ENCODE peak calls at places on chromosomes 12 and 14, in four cellular contexts. W is COR-L47, Q is RWPE1, S is amniotic stem cell. A is an unnamed sample.

GRCh38 chr14:21846227-21846885 is 172.7 kb upstream of the OR4E1 start:
- DNase-seq in W (peak), Q (peak), S (no peak), A (peak)

GRCh38 chr12:102950107-102950949 is 7.1 kb upstream of the ASCL1 start:
- DNase-seq in W (peak), Q (no peak), S (no peak), A (no peak)

GRCh38 chr14:96092936-96093335 is 53.8 kb downstream of the C14orf132 start:
- DNase-seq in W (no peak), Q (no peak), S (no peak), A (no peak)

GRCh38 chr12:120988658-120989057 is 10.3 kb downstream of the HNF1A start:
- DNase-seq in W (no peak), Q (no peak), S (no peak), A (no peak)

GRCh38 chr12:32115404-32116104 is 8.9 kb downstream of the BICD1 start:
- DNase-seq in W (peak), Q (peak), S (peak), A (no peak)

GRCh38 chr12:96445743-96446655 is 43.4 kb upstream of the CFAP54 start:
- DNase-seq in W (no peak), Q (peak), S (peak), A (peak)

GRCh38 chr12:33770652-33771051 is 251.6 kb upstream of the ALG10 start:
- DNase-seq in W (no peak), Q (no peak), S (no peak), A (no peak)

GRCh38 chr12:130966443-130967030 is 12.8 kb downstream of the ADGRD1 start:
- DNase-seq in W (no peak), Q (no peak), S (no peak), A (no peak)

GRCh38 chr12:120830052-120830940 is 73.9 kb downstream of the SPPL3 start:
- DNase-seq in W (no peak), Q (no peak), S (no peak), A (no peak)

GRCh38 chr12:121005346-121005815 is 10.9 kb downstream of the C12orf43 start:
- DNase-seq in W (peak), Q (no peak), S (no peak), A (peak)

GRCh38 chr12:106152334-106152733 is 13.6 kb upstream of the NUAK1 start:
- DNase-seq in W (no peak), Q (no peak), S (no peak), A (no peak)

GRCh38 chr14:85573406-85573805 is 43.5 kb downstream of the FLRT2 start:
- DNase-seq in W (no peak), Q (no peak), S (no peak), A (no peak)

GRCh38 chr14:25400607-25401206 is 350.8 kb upstream of the STXBP6 start:
- DNase-seq in W (peak), Q (no peak), S (peak), A (peak)

GRCh38 chr14:93023039-93023438 is 92.7 kb downstream of the ITPK1 start:
- DNase-seq in W (no peak), Q (no peak), S (no peak), A (peak)

GRCh38 chr12:90122716-90123115 is 414.1 kb upstream of the ATP2B1 start:
- DNase-seq in W (no peak), Q (no peak), S (no peak), A (no peak)

GRCh38 chr14:61620130-61620946 is 75.0 kb upstream of the HIF1A start:
- DNase-seq in W (no peak), Q (peak), S (no peak), A (peak)

GRCh38 chr14:54665938-54666337 is 99.0 kb downstream of the SAMD4A start:
- DNase-seq in W (no peak), Q (no peak), S (no peak), A (no peak)

GRCh38 chr14:67926821-67927220 is 107.2 kb downstream of the RAD51B start:
- DNase-seq in W (no peak), Q (no peak), S (no peak), A (no peak)

GRCh38 chr12:31342314-31342713 is 16.4 kb upstream of the SINHCAF start:
- DNase-seq in W (no peak), Q (no peak), S (no peak), A (no peak)

GRCh38 chr12:47219243-47219642 is 139.5 kb upstream of the AMIGO2 start:
- DNase-seq in W (no peak), Q (peak), S (no peak), A (no peak)